ENCODE peak calls at places on chromosome 5, in seven cellular contexts. G is HepG2, X is A549, C is Peyer's patch, A is esophagus squamous epithelium, R is endothelial cell of umbilical vein, M is uterus. F is an unnamed sample.
A peak's percentile ranks its signal among the peaks of the same experiment; 100 is the strongest.

GRCh38 chr5:74085186-74085585 is 459.2 kb downstream of the ARHGEF28 start:
- DNase-seq in G (no peak), X (no peak), C (no peak), A (no peak), R (peak; percentile 15), M (no peak), F (no peak)

GRCh38 chr5:84729326-84729725 is 344.6 kb upstream of the EDIL3 start:
- DNase-seq in G (no peak), X (no peak), C (no peak), A (no peak), R (no peak), M (no peak), F (no peak)

GRCh38 chr5:117803533-117803932 is 1184.8 kb downstream of the DTWD2 start:
- DNase-seq in G (no peak), X (no peak), C (no peak), A (no peak), R (no peak), M (no peak), F (no peak)

GRCh38 chr5:27450607-27451006 is 412.2 kb upstream of the CDH9 start:
- DNase-seq in G (no peak), X (no peak), C (no peak), A (no peak), R (no peak), M (no peak), F (no peak)

GRCh38 chr5:180395540-180396274 is 42.6 kb upstream of the GFPT2 start:
- DNase-seq in G (no peak), X (no peak), C (no peak), A (no peak), R (no peak), M (no peak), F (no peak)

GRCh38 chr5:9865574-9865973 is 235.4 kb upstream of the TAS2R1 start:
- DNase-seq in G (no peak), X (no peak), C (no peak), A (no peak), R (no peak), M (no peak), F (no peak)

GRCh38 chr5:124474821-124475220 is 271.6 kb downstream of the ZNF608 start:
- DNase-seq in G (no peak), X (no peak), C (no peak), A (no peak), R (no peak), M (no peak), F (no peak)

GRCh38 chr5:114450516-114450909 is 88.6 kb downstream of the KCNN2 start:
- DNase-seq in G (no peak), X (peak; percentile 2), C (no peak), A (no peak), R (no peak), M (no peak), F (no peak)

GRCh38 chr5:181138258-181138657 is 7.3 kb upstream of the OR2V1 start:
- DNase-seq in G (no peak), X (no peak), C (no peak), A (no peak), R (no peak), M (no peak), F (no peak)

GRCh38 chr5:93601433-93602175 is 18.6 kb downstream of the NR2F1 start:
- DNase-seq in G (no peak), X (no peak), C (no peak), A (no peak), R (no peak), M (no peak), F (no peak)

GRCh38 chr5:89878140-89878570 is 531.4 kb downstream of the CETN3 start:
- DNase-seq in G (peak; percentile 6), X (no peak), C (no peak), A (no peak), R (peak; percentile 13), M (no peak), F (peak; percentile 9)

GRCh38 chr5:502325-503079 is 21.7 kb downstream of the SLC9A3 start:
- DNase-seq in G (no peak), X (no peak), C (no peak), A (no peak), R (peak; percentile 6), M (no peak), F (no peak)

GRCh38 chr5:32869216-32869615 is 158.1 kb downstream of the NPR3 start:
- DNase-seq in G (no peak), X (no peak), C (no peak), A (no peak), R (no peak), M (no peak), F (no peak)

GRCh38 chr5:178394074-178394473 is 161.5 kb upstream of the PHYKPL start:
- DNase-seq in G (no peak), X (no peak), C (peak; percentile 21), A (no peak), R (no peak), M (no peak), F (no peak)

GRCh38 chr5:178389796-178390195 is 157.2 kb upstream of the PHYKPL start:
- DNase-seq in G (no peak), X (no peak), C (peak; percentile 31), A (no peak), R (no peak), M (no peak), F (no peak)

GRCh38 chr5:178389031-178389729 is 156.6 kb upstream of the PHYKPL start:
- DNase-seq in G (no peak), X (no peak), C (peak; percentile 13), A (no peak), R (no peak), M (no peak), F (no peak)

GRCh38 chr5:178392998-178393397 is 160.4 kb upstream of the PHYKPL start:
- DNase-seq in G (no peak), X (no peak), C (peak; percentile 42), A (no peak), R (no peak), M (no peak), F (no peak)

GRCh38 chr5:178392386-178392785 is 159.8 kb upstream of the PHYKPL start:
- DNase-seq in G (no peak), X (no peak), C (peak; percentile 26), A (no peak), R (no peak), M (no peak), F (no peak)
- TF ChIP-seq POLR2A in G (no peak), X (no peak), C (no peak), A (no peak), R (no peak), M (no peak), F (no peak)

DNA sequence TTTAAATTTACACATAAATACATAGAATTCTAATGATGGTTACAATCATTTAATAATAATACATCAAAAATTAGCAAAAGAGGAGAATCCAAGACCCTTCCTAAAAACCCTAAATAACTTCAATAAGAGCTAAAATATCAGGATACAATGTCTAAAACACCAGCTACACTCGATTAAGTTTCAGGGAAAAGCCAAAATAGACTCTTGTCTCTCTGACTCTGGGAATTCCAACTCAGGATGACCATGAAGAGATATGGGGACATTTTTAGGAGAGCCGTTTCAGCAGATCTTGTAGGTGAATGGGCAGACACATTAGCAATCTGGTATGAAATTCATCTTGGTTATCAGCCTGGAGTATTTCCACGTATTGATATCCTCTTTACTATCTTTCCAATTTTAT is 193.3 kb upstream of the NR3C1 start:
- DNase-seq in G (no peak), X (no peak), C (no peak), A (no peak), R (no peak), M (no peak), F (no peak)
- TF ChIP-seq POLR2A in G (no peak), X (no peak), C (no peak), A (no peak), R (no peak), M (no peak), F (no peak)

DNA sequence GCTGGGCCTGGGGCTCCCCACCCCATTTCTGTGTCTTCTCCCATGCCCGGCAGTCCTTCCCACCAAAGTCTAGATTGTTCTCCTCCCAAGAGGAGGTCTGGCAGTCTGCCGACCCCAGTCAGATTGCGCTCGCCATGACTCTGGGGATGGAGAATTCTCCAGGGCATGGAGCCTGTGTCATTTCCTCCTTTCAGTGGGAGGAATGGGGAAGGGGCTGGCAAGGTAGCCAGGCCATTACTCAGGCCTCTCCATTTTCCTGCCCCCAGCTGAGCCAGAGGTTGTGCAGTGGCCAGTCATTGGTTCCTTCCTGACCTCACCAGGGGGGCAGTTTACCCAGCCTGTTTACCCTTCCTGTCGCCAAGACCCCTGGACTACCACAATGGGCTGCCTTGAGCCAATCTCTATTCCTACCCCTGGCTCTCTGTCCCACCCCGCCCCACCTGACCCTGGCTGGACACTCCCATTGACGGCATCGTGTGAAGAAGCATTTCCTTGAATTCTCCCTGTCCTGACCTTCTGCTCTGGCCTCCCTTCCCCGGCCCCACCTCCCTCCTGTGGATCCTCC is 628 bp downstream of the SYNPO start:
- DNase-seq in G (peak; percentile 15), X (peak; percentile 56), C (no peak), A (no peak), R (peak; percentile 94), M (peak; percentile 73), F (no peak)
- TF ChIP-seq POLR2A in G (no peak), X (no peak), C (no peak), A (no peak), R (peak; percentile 97), M (peak; percentile 10), F (no peak)

GRCh38 chr5:133025804-133026663 is at the start of gene ZCCHC10:
- DNase-seq in G (peak; percentile 86), X (peak; percentile 90), C (peak; percentile 97), A (peak; percentile 44), R (peak; percentile 96), M (peak; percentile 93), F (peak; percentile 75)
- TF ChIP-seq POLR2A in G (peak; percentile 70), X (peak; percentile 80), C (peak; percentile 63), A (peak; percentile 21), R (peak; percentile 96), M (peak; percentile 60), F (peak; percentile 72)

GRCh38 chr5:178136990-178137389 is 6.2 kb downstream of the RMND5B start:
- DNase-seq in G (no peak), X (no peak), C (no peak), A (no peak), R (no peak), M (no peak), F (no peak)
- TF ChIP-seq POLR2A in G (no peak), X (no peak), C (no peak), A (no peak), R (no peak), M (no peak), F (no peak)

DNA sequence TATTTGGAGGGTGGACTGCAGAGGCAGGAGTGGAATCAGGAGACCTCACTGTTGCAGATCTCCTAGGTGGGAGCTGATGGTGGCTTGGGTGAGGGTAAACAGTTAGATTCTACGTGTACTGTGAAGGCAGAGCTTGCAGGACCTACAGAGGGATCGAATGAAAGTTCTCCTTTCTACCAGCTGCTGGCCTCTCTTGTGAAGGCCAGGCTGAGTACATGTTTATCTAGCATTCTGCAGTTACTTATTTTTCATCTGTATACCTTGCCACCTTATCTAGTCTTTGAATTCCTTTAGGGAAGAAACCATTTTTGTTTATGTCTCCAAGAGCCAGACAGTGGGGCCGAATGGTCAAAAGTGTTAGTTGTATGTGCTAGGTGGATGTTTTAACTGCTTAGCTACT is 57.6 kb downstream of the PTTG1 start:
- DNase-seq in G (no peak), X (no peak), C (no peak), A (no peak), R (no peak), M (no peak), F (no peak)
- TF ChIP-seq POLR2A in G (no peak), X (no peak), C (no peak), A (no peak), R (no peak), M (no peak), F (no peak)